ENCODE peak calls at places on chromosome 11, in nine cellular contexts. M is fibroblast of lung, Y is Panc1, P is prostate gland, S is A673, R is lower lobe of right lung, X is A549, V is colonic mucosa, D is transverse colon. J is an unnamed sample.

GRCh38 chr11:110774138-110775014 is 62.1 kb upstream of the ARHGAP20 start:
- DNase-seq in P (no peak), Y (no peak), D (no peak), M (no peak), R (no peak), V (no peak), X (no peak), S (no peak), J (no peak)

GRCh38 chr11:119783466-119784400 is 54.7 kb upstream of the NECTIN1 start:
- DNase-seq in R (peak), S (no peak), V (no peak), Y (no peak), P (no peak), D (no peak), M (no peak), X (no peak), J (peak)

GRCh38 chr11:71112990-71113389 is 139.4 kb downstream of the SHANK2 start:
- DNase-seq in Y (no peak), D (no peak), X (no peak), V (no peak), R (no peak), S (no peak), M (no peak), P (peak), J (no peak)

GRCh38 chr11:22430286-22430685 is 92.1 kb downstream of the SLC17A6 start:
- DNase-seq in D (no peak), V (no peak), P (no peak), X (no peak), M (no peak), R (no peak), Y (no peak), S (no peak), J (no peak)

GRCh38 chr11:68584097-68584496 is 100.2 kb upstream of the GAL start:
- DNase-seq in R (peak), S (peak), X (peak), P (no peak), M (peak), V (peak), Y (no peak), D (peak), J (peak)

GRCh38 chr11:123509737-123510578 is 79.9 kb downstream of the GRAMD1B start:
- DNase-seq in D (no peak), M (peak), Y (no peak), R (no peak), X (no peak), V (no peak), P (no peak), S (peak), J (peak)

GRCh38 chr11:35911616-35912165 is 32.2 kb upstream of the LDLRAD3 start:
- DNase-seq in D (no peak), V (no peak), M (no peak), S (no peak), P (no peak), R (no peak), X (no peak), Y (no peak), J (no peak)

GRCh38 chr11:94909371-94909820 is 64.0 kb downstream of the CWC15 start:
- DNase-seq in V (no peak), D (no peak), M (no peak), S (no peak), Y (no peak), X (no peak), P (no peak), R (no peak), J (peak)

GRCh38 chr11:121964591-121964990 is 151.4 kb downstream of the BLID start:
- DNase-seq in S (peak), V (no peak), P (no peak), Y (no peak), X (peak), M (peak), R (no peak), D (no peak), J (peak)

GRCh38 chr11:31246451-31247165 is 122.9 kb downstream of the DCDC1 start:
- DNase-seq in D (no peak), M (peak), P (peak), X (no peak), S (peak), V (no peak), R (no peak), Y (no peak), J (no peak)

GRCh38 chr11:117936973-117937372 is 7.8 kb upstream of the TMPRSS13 start:
- DNase-seq in V (no peak), S (no peak), X (no peak), Y (no peak), M (no peak), P (no peak), D (no peak), R (no peak), J (no peak)

GRCh38 chr11:69707156-69707555 is 3.3 kb upstream of the FGF19 start:
- DNase-seq in V (peak), Y (no peak), D (no peak), P (peak), X (no peak), M (no peak), S (peak), R (no peak), J (no peak)

GRCh38 chr11:67648796-67649613 is 1.5 kb downstream of the ACY3 start:
- DNase-seq in Y (no peak), D (no peak), P (no peak), X (no peak), R (no peak), V (no peak), M (no peak), S (no peak), J (no peak)

GRCh38 chr11:36743039-36743438 is 145.0 kb upstream of the RAG2 start:
- DNase-seq in M (no peak), Y (no peak), P (no peak), V (no peak), R (no peak), X (no peak), S (no peak), D (no peak), J (no peak)

GRCh38 chr11:35955636-35956035 is 11.8 kb downstream of the LDLRAD3 start:
- DNase-seq in Y (no peak), P (no peak), S (no peak), M (no peak), V (no peak), X (no peak), D (no peak), R (no peak), J (no peak)

GRCh38 chr11:44361883-44362282 is 51.9 kb upstream of the ALX4 start:
- DNase-seq in M (no peak), D (no peak), Y (no peak), V (no peak), P (no peak), S (peak), R (no peak), X (no peak), J (no peak)

GRCh38 chr11:76653674-76654309 is 16.8 kb downstream of the LRRC32 start:
- DNase-seq in V (peak), M (peak), D (peak), P (no peak), S (no peak), Y (no peak), R (no peak), X (no peak), J (no peak)

GRCh38 chr11:92550411-92550810 is 325.8 kb downstream of the FAT3 start:
- DNase-seq in X (no peak), Y (no peak), S (no peak), R (no peak), M (no peak), V (no peak), D (no peak), P (peak), J (no peak)

GRCh38 chr11:2803186-2804057 is 82.2 kb downstream of the CDKN1C start:
- DNase-seq in P (peak), V (peak), R (peak), M (no peak), S (no peak), X (no peak), Y (no peak), D (peak), J (no peak)

GRCh38 chr11:20474176-20474950 is 86.8 kb downstream of the PRMT3 start:
- DNase-seq in P (no peak), R (no peak), M (no peak), D (no peak), V (no peak), X (no peak), S (no peak), Y (no peak), J (no peak)

GRCh38 chr11:15519124-15519791 is 404.5 kb downstream of the INSC start:
- DNase-seq in V (no peak), M (no peak), Y (no peak), S (no peak), P (no peak), R (no peak), X (no peak), D (no peak), J (no peak)

GRCh38 chr11:77140231-77140959 is 12.3 kb downstream of the MYO7A start:
- DNase-seq in D (no peak), V (no peak), X (no peak), S (no peak), M (peak), R (peak), P (no peak), Y (no peak), J (no peak)

GRCh38 chr11:112156153-112156552 is 7.7 kb downstream of the IL18 start:
- DNase-seq in P (no peak), V (no peak), D (no peak), Y (no peak), X (no peak), S (no peak), R (no peak), M (no peak), J (no peak)

GRCh38 chr11:112159098-112159761 is 4.7 kb downstream of the IL18 start:
- DNase-seq in M (no peak), S (no peak), P (no peak), Y (no peak), D (no peak), X (no peak), R (no peak), V (no peak), J (no peak)

GRCh38 chr11:112160452-112160851 is 3.4 kb downstream of the IL18 start:
- DNase-seq in D (no peak), M (no peak), P (no peak), X (no peak), V (no peak), S (no peak), Y (no peak), R (no peak), J (no peak)

GRCh38 chr11:112156594-112157273 is 7.2 kb downstream of the IL18 start:
- DNase-seq in Y (no peak), M (no peak), P (no peak), X (no peak), D (no peak), S (no peak), R (no peak), V (no peak), J (no peak)

GRCh38 chr11:112157274-112157766 is 6.6 kb downstream of the IL18 start:
- DNase-seq in M (peak), D (no peak), V (no peak), S (peak), X (peak), P (no peak), R (no peak), Y (peak), J (peak)
- H3K27ac ChIP-seq in M (peak), D (peak), V (no peak), S (no peak), X (peak), P (no peak), R (no peak), Y (peak), J (peak)

GRCh38 chr11:60767388-60767811 is 10.7 kb downstream of the MS4A15 start:
- DNase-seq in S (peak), R (no peak), Y (no peak), V (no peak), X (peak), M (no peak), D (no peak), P (no peak), J (no peak)
- TF ChIP-seq CTCF in S (peak), R (peak), Y (no peak), V (peak), X (peak), M (peak), D (no peak), P (no peak), J (peak)

GRCh38 chr11:83051760-83052671 is 19.7 kb downstream of the RAB30 start:
- DNase-seq in R (no peak), P (peak), Y (peak), S (no peak), M (peak), X (peak), D (no peak), V (no peak), J (peak)
- H3K4me3 ChIP-seq in R (no peak), P (no peak), Y (peak), S (no peak), M (no peak), X (no peak), D (no peak), V (no peak), J (no peak)

DNA sequence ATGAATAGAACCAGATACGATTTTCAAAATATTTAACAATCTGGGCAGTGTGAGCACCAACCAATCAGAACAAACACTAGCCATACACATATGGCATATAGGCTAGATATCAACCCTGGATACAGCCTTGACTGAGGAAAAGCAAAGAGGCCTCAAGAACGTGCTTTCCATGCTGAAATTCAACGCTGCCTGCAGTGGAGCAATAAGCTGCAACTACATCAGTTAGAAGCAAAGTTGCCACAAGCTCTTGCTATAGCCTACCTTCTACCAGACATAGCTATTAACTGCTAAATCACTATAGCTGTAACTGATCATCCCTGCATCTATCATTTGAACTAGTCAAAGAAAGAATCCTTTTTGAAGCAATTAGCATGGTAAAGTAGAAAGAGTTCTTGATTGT is 42.5 kb downstream of the DENND5A start:
- DNase-seq in Y (no peak), M (no peak), P (no peak), X (no peak), D (no peak), S (no peak), R (no peak), V (no peak), J (no peak)
- H3K27ac ChIP-seq in Y (no peak), M (no peak), P (no peak), X (no peak), D (no peak), S (no peak), R (no peak), V (no peak), J (no peak)

GRCh38 chr11:27717377-27717776 is 17.1 kb upstream of the BDNF start:
- DNase-seq in D (no peak), S (no peak), Y (no peak), M (peak), P (no peak), V (no peak), X (peak), R (no peak), J (no peak)
- TF ChIP-seq CTCF in D (no peak), S (peak), Y (peak), M (peak), P (no peak), V (no peak), X (peak), R (no peak), J (peak)

GRCh38 chr11:65609711-65610110 is 4.3 kb downstream of the MAP3K11 start:
- DNase-seq in M (no peak), R (no peak), P (no peak), D (no peak), V (no peak), S (no peak), Y (no peak), X (no peak), J (no peak)

GRCh38 chr11:65612691-65613090 is 1.3 kb downstream of the MAP3K11 start:
- DNase-seq in Y (no peak), P (no peak), V (no peak), D (no peak), X (no peak), M (no peak), S (no peak), R (no peak), J (no peak)

GRCh38 chr11:65611758-65612603 is 2.0 kb downstream of the MAP3K11 start:
- DNase-seq in P (no peak), R (no peak), Y (no peak), V (no peak), D (no peak), M (no peak), X (no peak), S (no peak), J (peak)

GRCh38 chr11:65609236-65609635 is 4.8 kb downstream of the MAP3K11 start:
- DNase-seq in R (no peak), V (no peak), M (peak), D (no peak), X (no peak), P (no peak), S (no peak), Y (no peak), J (no peak)

DNA sequence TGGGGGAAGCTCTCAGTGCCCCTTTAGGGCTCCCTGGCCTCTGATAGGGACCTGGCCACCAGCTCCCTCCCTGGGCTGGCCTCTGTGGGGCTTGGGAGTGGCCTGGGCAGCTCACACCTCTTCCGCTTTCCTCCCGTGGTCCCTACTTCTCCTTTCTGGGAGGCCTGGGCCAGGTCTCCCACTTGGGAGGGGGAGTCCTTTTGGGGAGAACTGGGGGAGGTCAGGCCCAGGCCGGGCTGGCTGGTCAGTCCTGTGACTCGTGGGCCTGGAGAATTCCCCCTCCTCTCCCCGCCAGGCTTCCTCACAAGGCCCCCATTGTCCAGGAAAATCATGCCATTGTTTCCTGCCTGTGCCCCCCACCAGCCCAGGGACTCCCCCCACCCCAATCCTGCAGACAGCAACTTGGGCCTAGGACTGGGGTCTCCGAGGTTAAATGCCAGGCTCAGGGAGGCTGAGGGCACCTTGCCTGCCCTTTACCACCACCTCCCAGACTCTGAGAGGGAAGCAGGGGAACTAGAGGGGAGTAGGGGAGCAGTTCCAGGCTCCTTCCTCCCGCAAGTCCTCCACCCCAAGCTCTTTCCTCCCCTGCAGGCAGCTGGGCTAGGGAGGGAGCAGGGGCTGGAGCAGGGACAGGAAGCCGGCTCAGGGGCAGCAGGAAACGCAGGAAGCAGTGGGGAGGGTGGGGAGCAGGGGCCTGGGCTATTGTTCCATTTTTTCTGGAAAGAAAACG is 2.8 kb downstream of the MAP3K11 start:
- DNase-seq in M (no peak), V (no peak), Y (no peak), S (peak), D (no peak), P (no peak), X (no peak), R (peak), J (no peak)
- H3K4me3 ChIP-seq in M (no peak), V (peak), Y (peak), S (peak), D (no peak), P (no peak), X (no peak), R (peak), J (peak)

GRCh38 chr11:134711008-134711407 is 299.0 kb upstream of the B3GAT1 start:
- DNase-seq in M (no peak), D (no peak), Y (no peak), P (no peak), S (no peak), R (no peak), V (no peak), X (no peak), J (no peak)

GRCh38 chr11:134716582-134716981 is 304.5 kb upstream of the B3GAT1 start:
- DNase-seq in R (no peak), V (no peak), P (no peak), M (no peak), S (no peak), X (no peak), D (no peak), Y (no peak), J (no peak)

GRCh38 chr11:134711563-134711962 is 299.5 kb upstream of the B3GAT1 start:
- DNase-seq in X (no peak), M (no peak), R (no peak), D (no peak), Y (no peak), S (no peak), V (no peak), P (no peak), J (no peak)

GRCh38 chr11:134714021-134714656 is 302.1 kb upstream of the B3GAT1 start:
- DNase-seq in Y (no peak), X (no peak), V (no peak), M (no peak), S (no peak), P (no peak), R (no peak), D (no peak), J (no peak)

GRCh38 chr11:134712228-134713145 is 300.4 kb upstream of the B3GAT1 start:
- DNase-seq in D (no peak), X (no peak), M (no peak), S (no peak), Y (no peak), P (no peak), V (no peak), R (no peak), J (no peak)
- H3K27ac ChIP-seq in D (no peak), X (no peak), M (no peak), S (no peak), Y (no peak), P (no peak), V (no peak), R (no peak), J (no peak)

DNA sequence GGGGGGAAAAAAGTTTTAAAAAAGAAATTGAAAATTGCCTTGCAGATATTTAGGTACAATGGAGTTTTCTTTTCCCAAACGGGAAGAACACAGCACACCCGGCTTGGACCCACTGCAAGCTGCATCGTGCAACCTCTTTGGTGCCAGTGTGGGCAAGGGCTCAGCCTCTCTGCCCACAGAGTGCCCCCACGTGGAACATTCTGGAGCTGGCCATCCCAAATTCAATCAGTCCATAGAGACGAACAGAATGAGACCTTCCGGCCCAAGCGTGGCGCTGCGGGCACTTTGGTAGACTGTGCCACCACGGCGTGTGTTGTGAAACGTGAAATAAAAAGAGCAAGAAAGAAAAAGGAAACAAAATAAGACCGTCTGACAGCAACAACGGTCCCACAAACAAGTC is 964.9 kb downstream of the NTM start:
- DNase-seq in M (no peak), V (no peak), P (no peak), X (no peak), Y (no peak), R (no peak), S (no peak), D (no peak), J (no peak)
- TF ChIP-seq CTCF in M (no peak), V (no peak), P (no peak), X (no peak), Y (no peak), R (no peak), S (no peak), D (no peak), J (no peak)